ENCODE peak calls at places on chromosomes 16 and 17, in nine cellular contexts. D, B, V, F, X, L, Q, H and U are unnamed samples.

GRCh38 chr17:77391668-77392375 is 251.1 kb downstream of the SEC14L1 start:
- DNase-seq in D (no peak), B (no peak), V (no peak), F (no peak), X (peak; percentile 93), L (no peak), Q (peak; percentile 93), H (peak; percentile 75), U (no peak)

GRCh38 chr17:10059684-10060211 is 138.7 kb downstream of the GAS7 start:
- DNase-seq in D (peak; percentile 92), B (no peak), V (no peak), F (no peak), X (peak; percentile 10), L (no peak), Q (no peak), H (peak; percentile 48), U (no peak)

GRCh38 chr16:54484700-54485099 is 198.1 kb upstream of the IRX3 start:
- DNase-seq in D (no peak), B (no peak), V (no peak), F (no peak), X (no peak), L (no peak), Q (no peak), H (no peak), U (no peak)

GRCh38 chr17:39217734-39218369 is 7.9 kb downstream of the STAC2 start:
- DNase-seq in D (no peak), B (no peak), V (no peak), F (no peak), X (no peak), L (no peak), Q (no peak), H (no peak), U (no peak)

GRCh38 chr17:7083592-7083991 is 3.5 kb upstream of the CLEC10A start:
- DNase-seq in D (no peak), B (no peak), V (no peak), F (no peak), X (peak; percentile 13), L (no peak), Q (no peak), H (no peak), U (no peak)

GRCh38 chr16:56281256-56281805 is 90.0 kb downstream of the GNAO1 start:
- DNase-seq in D (no peak), B (peak; percentile 70), V (no peak), F (peak; percentile 41), X (peak; percentile 26), L (no peak), Q (peak; percentile 36), H (no peak), U (peak; percentile 24)

GRCh38 chr17:82780195-82780594 is 28.3 kb downstream of the TBCD start:
- DNase-seq in D (peak; percentile 61), B (no peak), V (no peak), F (no peak), X (no peak), L (no peak), Q (no peak), H (no peak), U (no peak)

GRCh38 chr17:4506892-4507291 is 8.2 kb downstream of the SPNS2 start:
- DNase-seq in D (no peak), B (no peak), V (no peak), F (no peak), X (no peak), L (no peak), Q (no peak), H (no peak), U (no peak)

GRCh38 chr17:7634384-7634783 is 4.4 kb downstream of the SHBG start:
- DNase-seq in D (peak; percentile 90), B (no peak), V (peak; percentile 87), F (peak; percentile 83), X (peak; percentile 61), L (peak; percentile 9), Q (peak; percentile 55), H (no peak), U (peak; percentile 86)

GRCh38 chr16:88576307-88576706 is 6.1 kb downstream of the ZC3H18 start:
- DNase-seq in D (no peak), B (no peak), V (no peak), F (no peak), X (no peak), L (no peak), Q (no peak), H (no peak), U (no peak)

GRCh38 chr16:31455601-31456314 is 3.5 kb upstream of the ARMC5 start:
- DNase-seq in D (peak; percentile 77), B (no peak), V (peak; percentile 37), F (no peak), X (peak; percentile 45), L (no peak), Q (no peak), H (no peak), U (peak; percentile 52)

GRCh38 chr16:15894571-15895358 is 6.4 kb upstream of the CEP20 start:
- DNase-seq in D (no peak), B (no peak), V (no peak), F (no peak), X (no peak), L (no peak), Q (no peak), H (no peak), U (no peak)

GRCh38 chr16:48546774-48547173 is 63.2 kb downstream of the N4BP1 start:
- DNase-seq in D (no peak), B (no peak), V (no peak), F (no peak), X (no peak), L (no peak), Q (no peak), H (no peak), U (no peak)